ENCODE peak calls at places on chromosomes 1 and 21, in five cellular contexts. X, H, S, V and Z are unnamed samples.

GRCh38 chr1:112544011-112544688 is 35.4 kb downstream of the WNT2B start:
- DNase-seq in X (no peak), H (no peak), S (no peak), V (no peak), Z (no peak)

GRCh38 chr1:48139275-48139674 is 83.2 kb upstream of the SLC5A9 start:
- DNase-seq in X (no peak), H (no peak), S (no peak), V (no peak), Z (no peak)

GRCh38 chr1:9371391-9371935 is 78.8 kb downstream of the SPSB1 start:
- DNase-seq in X (peak), H (no peak), S (no peak), V (no peak), Z (no peak)

GRCh38 chr1:68229927-68230812 is 2.2 kb downstream of the WLS start:
- DNase-seq in X (no peak), H (no peak), S (no peak), V (no peak), Z (no peak)

GRCh38 chr1:227315500-227316346 is 2.6 kb downstream of the CDC42BPA start:
- DNase-seq in X (peak), H (no peak), S (no peak), V (no peak), Z (no peak)

GRCh38 chr1:241235236-241235897 is 121.6 kb downstream of the RGS7 start:
- DNase-seq in X (no peak), H (no peak), S (no peak), V (no peak), Z (no peak)

GRCh38 chr1:182783068-182783467 is 6.5 kb upstream of the NPL start:
- DNase-seq in X (no peak), H (peak), S (no peak), V (no peak), Z (no peak)

GRCh38 chr1:70979313-70979712 is 68.3 kb downstream of the PTGER3 start:
- DNase-seq in X (no peak), H (no peak), S (no peak), V (no peak), Z (no peak)

GRCh38 chr21:46404306-46404705 is 54.4 kb upstream of the DIP2A start:
- DNase-seq in X (no peak), H (no peak), S (no peak), V (no peak), Z (no peak)

GRCh38 chr1:5975133-5975880 is 16.9 kb downstream of the NPHP4 start:
- DNase-seq in X (peak), H (peak), S (peak), V (peak), Z (no peak)

GRCh38 chr1:177928194-177928593 is 41.7 kb downstream of the SEC16B start:
- DNase-seq in X (no peak), H (no peak), S (no peak), V (no peak), Z (no peak)

GRCh38 chr1:229086091-229086490 is 184.8 kb upstream of the RAB4A start:
- DNase-seq in X (no peak), H (no peak), S (no peak), V (no peak), Z (no peak)